ENCODE peak calls at places on chromosome 3, in six cellular contexts. O, X, I, V, G and K are unnamed samples.

GRCh38 chr3:116663161-116663885 is 46.3 kb upstream of the TUSC7 start:
- DNase-seq in I (peak; percentile 42), X (no peak), G (no peak), V (no peak), O (no peak), K (peak; percentile 89)

GRCh38 chr3:150303776-150304175 is 104.3 kb upstream of the TSC22D2 start:
- DNase-seq in G (no peak), X (no peak), I (peak; percentile 66), O (peak; percentile 57), V (peak; percentile 20), K (no peak)

GRCh38 chr3:114496874-114497273 is 203.0 kb downstream of the TIGIT start:
- DNase-seq in X (no peak), O (no peak), V (peak; percentile 63), I (no peak), G (no peak), K (no peak)

GRCh38 chr3:32106929-32107362 is 526 bp downstream of the GPD1L start:
- DNase-seq in I (peak; percentile 32), G (no peak), V (no peak), X (no peak), O (no peak), K (no peak)

GRCh38 chr3:14511971-14512943 is 27.9 kb downstream of the GRIP2 start:
- DNase-seq in I (no peak), V (no peak), X (no peak), G (no peak), O (no peak), K (no peak)

GRCh38 chr3:69379661-69380060 is 6.2 kb downstream of the FRMD4B start:
- DNase-seq in X (no peak), I (no peak), G (no peak), V (no peak), O (no peak), K (no peak)

GRCh38 chr3:18424862-18425640 is at the start of gene SATB1:
- DNase-seq in G (peak; percentile 48), I (peak; percentile 92), V (no peak), X (no peak), O (no peak), K (no peak)

GRCh38 chr3:149867563-149867962 is 54.5 kb downstream of the RNF13 start:
- DNase-seq in V (no peak), G (no peak), I (no peak), O (no peak), X (no peak), K (no peak)

GRCh38 chr3:47578119-47578630 is 490 bp downstream of the CSPG5 start:
- DNase-seq in V (no peak), G (no peak), X (no peak), O (no peak), I (peak; percentile 56), K (no peak)

GRCh38 chr3:172713316-172713715 is 2.4 kb upstream of the NCEH1 start:
- DNase-seq in V (no peak), X (no peak), O (no peak), I (no peak), G (no peak), K (no peak)

GRCh38 chr3:24454393-24454792 is 40.3 kb downstream of the THRB start:
- DNase-seq in I (no peak), G (no peak), O (no peak), X (no peak), V (no peak), K (no peak)

GRCh38 chr3:33096103-33096868 is 660 bp downstream of the GLB1 start:
- DNase-seq in X (no peak), V (peak; percentile 17), I (peak; percentile 60), G (peak; percentile 38), O (no peak), K (no peak)

GRCh38 chr3:85800676-85801075 is 841.9 kb downstream of the CADM2 start:
- DNase-seq in G (no peak), I (no peak), O (no peak), V (no peak), X (no peak), K (no peak)

GRCh38 chr3:132654190-132654589 is 5.4 kb downstream of the ACAD11 start:
- DNase-seq in I (no peak), G (no peak), O (no peak), X (no peak), V (no peak), K (no peak)

GRCh38 chr3:46296826-46297225 is 54.6 kb downstream of the CCR3 start:
- DNase-seq in G (no peak), I (no peak), X (no peak), O (no peak), V (no peak), K (no peak)

GRCh38 chr3:61575893-61576292 is 14.5 kb downstream of the PTPRG start:
- DNase-seq in I (no peak), V (no peak), O (no peak), X (no peak), G (no peak), K (no peak)

GRCh38 chr3:17995769-17996168 is 253.3 kb upstream of the TBC1D5 start:
- DNase-seq in V (no peak), I (no peak), G (no peak), O (no peak), X (no peak), K (no peak)

GRCh38 chr3:130010556-130010955 is 36.0 kb downstream of the TRH start:
- DNase-seq in V (no peak), I (no peak), G (no peak), O (no peak), X (no peak), K (no peak)

GRCh38 chr3:194158942-194159439 is 23.0 kb downstream of the HES1 start:
- DNase-seq in I (no peak), G (no peak), V (peak; percentile 35), X (no peak), O (no peak), K (no peak)

GRCh38 chr3:141462176-141462859 is 24.5 kb upstream of the RASA2 start:
- DNase-seq in V (no peak), I (no peak), G (no peak), O (no peak), X (no peak), K (no peak)

GRCh38 chr3:147630921-147631320 is 221.8 kb downstream of the ZIC1 start:
- DNase-seq in G (no peak), V (no peak), I (no peak), X (no peak), O (no peak), K (peak; percentile 73)

GRCh38 chr3:135975536-135975935 is 10.0 kb downstream of the PPP2R3A start:
- DNase-seq in X (no peak), O (no peak), I (no peak), V (no peak), G (no peak), K (no peak)

GRCh38 chr3:10395671-10396070 is 74.8 kb upstream of the SEC13 start:
- DNase-seq in I (no peak), X (no peak), V (no peak), G (no peak), O (no peak), K (no peak)

GRCh38 chr3:169104972-169105371 is 558.5 kb downstream of the MECOM start:
- DNase-seq in O (peak; percentile 7), I (no peak), G (peak; percentile 62), X (no peak), V (peak; percentile 9), K (no peak)

GRCh38 chr3:54574906-54575305 is 353.0 kb downstream of the LRTM1 start:
- DNase-seq in I (no peak), X (no peak), V (no peak), G (no peak), O (no peak), K (no peak)

DNA sequence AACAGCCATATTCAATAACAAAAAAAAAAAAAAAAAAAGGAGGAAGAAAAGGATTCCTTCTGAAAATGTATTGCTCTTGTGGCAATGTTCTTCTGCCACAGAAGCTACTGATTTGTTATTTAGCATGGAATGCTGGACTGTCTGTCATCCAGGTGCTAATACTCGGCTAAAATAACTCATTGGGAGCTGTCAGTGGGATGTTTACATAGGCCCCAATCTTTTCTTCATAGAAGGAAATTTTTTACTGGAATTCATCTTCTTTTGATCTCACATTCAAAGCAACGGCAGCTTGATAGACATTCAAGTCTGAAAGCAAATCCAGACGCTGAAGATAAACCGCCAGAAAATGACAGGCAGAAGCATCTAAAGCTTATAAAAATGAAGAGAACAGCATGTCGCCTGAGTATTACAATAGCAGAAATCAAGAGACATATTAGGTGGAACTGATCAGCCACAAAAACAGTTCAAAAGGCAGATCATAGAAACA is 452.1 kb downstream of the FOXP1 start:
- DNase-seq in G (peak; percentile 22), O (no peak), I (no peak), X (no peak), V (no peak), K (no peak)
- TF ChIP-seq POLR2AphosphoS5 in G (no peak), O (no peak), I (no peak), X (no peak), V (no peak), K (no peak)

DNA sequence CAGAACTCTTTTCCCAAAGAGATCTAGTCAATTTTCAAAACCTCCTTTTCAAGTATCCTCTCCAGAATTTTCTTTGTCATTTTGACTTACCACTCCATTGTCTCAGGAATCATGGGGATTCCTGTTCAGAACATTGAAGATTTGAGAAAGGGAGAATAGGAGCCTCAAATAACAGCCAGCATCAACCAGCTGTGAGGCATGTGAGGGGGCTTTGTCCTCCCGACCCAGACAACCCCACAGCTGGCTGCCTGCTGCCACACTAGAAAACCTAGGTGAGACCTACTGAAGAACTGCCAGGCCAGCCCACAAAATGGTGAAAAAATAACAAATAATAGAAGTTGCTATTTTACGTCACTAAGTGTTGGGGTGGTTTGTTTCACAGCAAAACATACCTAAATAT is 5.9 kb upstream of the ARHGEF26 start:
- DNase-seq in O (no peak), I (no peak), G (no peak), X (no peak), V (no peak), K (no peak)
- TF ChIP-seq EZH2 in O (no peak), I (no peak), G (no peak), X (no peak), V (no peak), K (no peak)

DNA sequence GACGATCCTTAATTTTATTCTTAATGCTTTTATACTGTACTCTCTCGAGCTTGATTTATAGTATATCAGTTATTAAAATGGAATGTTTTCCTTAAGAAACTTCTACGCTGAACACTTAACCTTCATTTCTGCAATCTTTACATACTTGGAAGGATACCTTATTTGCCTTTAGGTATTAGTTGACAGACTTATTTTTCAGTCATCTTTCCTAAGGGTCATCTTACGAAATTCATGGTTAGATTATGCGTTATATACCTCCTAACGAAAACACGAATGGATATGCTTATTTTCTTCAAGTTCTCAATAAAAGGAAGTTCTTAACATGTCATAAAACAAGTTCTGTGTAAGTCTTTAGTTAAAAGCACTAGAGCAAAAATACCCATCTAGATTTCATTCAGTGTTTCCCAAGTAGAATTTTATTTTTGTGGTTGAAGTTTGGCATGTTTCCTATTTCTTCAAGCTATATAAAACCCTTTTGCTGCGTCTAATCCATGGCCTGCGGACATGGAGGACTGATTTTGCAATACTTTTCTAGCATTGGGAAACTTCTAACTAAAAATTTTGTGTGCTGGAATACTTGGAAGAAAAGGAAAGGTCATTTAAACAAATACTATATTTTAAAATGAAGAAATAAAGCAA is 231.3 kb downstream of the TP63 start:
- DNase-seq in X (no peak), V (no peak), I (no peak), O (no peak), G (no peak), K (peak; percentile 100)
- TF ChIP-seq POLR2AphosphoS5 in X (no peak), V (no peak), I (no peak), O (no peak), G (no peak), K (peak; percentile 66)

GRCh38 chr3:81760924-81761903 is at the start of gene GBE1:
- DNase-seq in G (peak; percentile 90), O (peak; percentile 71), I (peak; percentile 92), V (peak; percentile 87), X (peak; percentile 47), K (no peak)
- TF ChIP-seq EZH2 in G (no peak), O (no peak), I (no peak), V (no peak), X (no peak), K (no peak)